ENCODE peak calls at places on chromosomes 7 and 10, in seven cellular contexts. R is NCI-H2081, O is sciatic nerve, J is adrenal gland, X is neural crest cell, B is dermis microvascular lymphatic vessel endothelial cell, S is MM.1S. E is an unnamed sample.

GRCh38 chr10:111057006-111057405 is 19.8 kb upstream of the ADRA2A start:
- DNase-seq in R (no peak), O (no peak), J (no peak), X (no peak), B (no peak), S (no peak), E (no peak)

GRCh38 chr10:117224881-117225280 is 16.0 kb upstream of the SLC18A2 start:
- DNase-seq in R (no peak), O (peak; percentile 15), J (no peak), X (no peak), B (no peak), S (no peak), E (no peak)

GRCh38 chr10:89373916-89374711 is 3.7 kb upstream of the IFIT1B start:
- DNase-seq in R (no peak), O (peak; percentile 88), J (peak; percentile 95), X (no peak), B (peak; percentile 99), S (no peak), E (no peak)

GRCh38 chr7:27997188-27997707 is 183.3 kb downstream of the JAZF1 start:
- DNase-seq in R (peak; percentile 12), O (no peak), J (no peak), X (no peak), B (no peak), S (no peak), E (no peak)

GRCh38 chr10:58481569-58482109 is 31.0 kb upstream of the BICC1 start:
- DNase-seq in R (no peak), O (no peak), J (no peak), X (no peak), B (no peak), S (no peak), E (no peak)

GRCh38 chr10:128029731-128030369 is 96.4 kb downstream of the MKI67 start:
- DNase-seq in R (no peak), O (no peak), J (no peak), X (no peak), B (no peak), S (no peak), E (no peak)

GRCh38 chr10:1933215-1933614 is 195.9 kb upstream of the ADARB2 start:
- DNase-seq in R (no peak), O (no peak), J (no peak), X (no peak), B (no peak), S (no peak), E (no peak)

GRCh38 chr7:134450296-134451000 is 8.5 kb downstream of the AKR1B1 start:
- DNase-seq in R (no peak), O (no peak), J (peak; percentile 52), X (no peak), B (no peak), S (no peak), E (no peak)

GRCh38 chr7:27183682-27184341 is 1.2 kb downstream of the HOXA11 start:
- DNase-seq in R (no peak), O (peak; percentile 62), J (no peak), X (no peak), B (no peak), S (no peak), E (no peak)